ENCODE peak calls at places on chromosomes 16 and 17, in eight cellular contexts. One of them, this sample, is unnamed.

GRCh38 chr16:49011807-49012345 is 269.8 kb downstream of the CBLN1 start:
- DNase-seq in neural progenitor cell: peak
- DNase-seq in HepG2: no peak
- DNase-seq in psoas muscle: no peak
- DNase-seq in left lung: no peak
- DNase-seq in Peyer's patch: no peak
- DNase-seq in endothelial cell of umbilical vein: no peak
- DNase-seq in brain microvascular endothelial cell: no peak
- DNase-seq in this sample: no peak

GRCh38 chr17:4881761-4882555 is 17.4 kb upstream of the C17orf107 start:
- DNase-seq in neural progenitor cell: peak
- DNase-seq in HepG2: peak
- DNase-seq in psoas muscle: peak
- DNase-seq in left lung: peak
- DNase-seq in Peyer's patch: peak
- DNase-seq in endothelial cell of umbilical vein: peak
- DNase-seq in brain microvascular endothelial cell: peak
- DNase-seq in this sample: peak

GRCh38 chr17:8250101-8250500 is 1.0 kb downstream of the PFAS start:
- DNase-seq in neural progenitor cell: no peak
- DNase-seq in HepG2: no peak
- DNase-seq in psoas muscle: no peak
- DNase-seq in left lung: no peak
- DNase-seq in Peyer's patch: no peak
- DNase-seq in endothelial cell of umbilical vein: no peak
- DNase-seq in brain microvascular endothelial cell: no peak
- DNase-seq in this sample: no peak

GRCh38 chr17:43601280-43602050 is 55.3 kb upstream of the ETV4 start:
- DNase-seq in neural progenitor cell: no peak
- DNase-seq in HepG2: no peak
- DNase-seq in psoas muscle: peak
- DNase-seq in left lung: no peak
- DNase-seq in Peyer's patch: no peak
- DNase-seq in endothelial cell of umbilical vein: peak
- DNase-seq in brain microvascular endothelial cell: no peak
- DNase-seq in this sample: peak

GRCh38 chr17:60354223-60354622 is 37.7 kb downstream of the USP32 start:
- DNase-seq in neural progenitor cell: no peak
- DNase-seq in HepG2: peak
- DNase-seq in psoas muscle: no peak
- DNase-seq in left lung: no peak
- DNase-seq in Peyer's patch: no peak
- DNase-seq in endothelial cell of umbilical vein: peak
- DNase-seq in brain microvascular endothelial cell: peak
- DNase-seq in this sample: peak

GRCh38 chr16:74691093-74691855 is 9.4 kb downstream of the MLKL start:
- DNase-seq in neural progenitor cell: no peak
- DNase-seq in HepG2: no peak
- DNase-seq in psoas muscle: no peak
- DNase-seq in left lung: no peak
- DNase-seq in Peyer's patch: no peak
- DNase-seq in endothelial cell of umbilical vein: no peak
- DNase-seq in brain microvascular endothelial cell: no peak
- DNase-seq in this sample: peak

GRCh38 chr17:60352569-60352968 is 39.4 kb downstream of the USP32 start:
- DNase-seq in neural progenitor cell: no peak
- DNase-seq in HepG2: no peak
- DNase-seq in psoas muscle: no peak
- DNase-seq in left lung: no peak
- DNase-seq in Peyer's patch: no peak
- DNase-seq in endothelial cell of umbilical vein: no peak
- DNase-seq in brain microvascular endothelial cell: no peak
- DNase-seq in this sample: no peak

GRCh38 chr16:75764154-75764768 is 38.0 kb upstream of the CPHXL start:
- DNase-seq in neural progenitor cell: peak
- DNase-seq in HepG2: peak
- DNase-seq in psoas muscle: no peak
- DNase-seq in left lung: no peak
- DNase-seq in Peyer's patch: peak
- DNase-seq in endothelial cell of umbilical vein: peak
- DNase-seq in brain microvascular endothelial cell: peak
- DNase-seq in this sample: peak

GRCh38 chr17:10814083-10814482 is 10.2 kb upstream of the TMEM238L start:
- DNase-seq in neural progenitor cell: no peak
- DNase-seq in HepG2: no peak
- DNase-seq in psoas muscle: no peak
- DNase-seq in left lung: no peak
- DNase-seq in Peyer's patch: no peak
- DNase-seq in endothelial cell of umbilical vein: no peak
- DNase-seq in brain microvascular endothelial cell: no peak
- DNase-seq in this sample: no peak

GRCh38 chr17:73645050-73645871 is 1.0 kb upstream of the SDK2 start:
- DNase-seq in neural progenitor cell: peak
- DNase-seq in HepG2: no peak
- DNase-seq in psoas muscle: peak
- DNase-seq in left lung: no peak
- DNase-seq in Peyer's patch: peak
- DNase-seq in endothelial cell of umbilical vein: no peak
- DNase-seq in brain microvascular endothelial cell: no peak
- DNase-seq in this sample: no peak

GRCh38 chr17:53217311-53217710 is 605.4 kb upstream of the KIF2B start:
- DNase-seq in neural progenitor cell: no peak
- DNase-seq in HepG2: no peak
- DNase-seq in psoas muscle: no peak
- DNase-seq in left lung: no peak
- DNase-seq in Peyer's patch: no peak
- DNase-seq in endothelial cell of umbilical vein: no peak
- DNase-seq in brain microvascular endothelial cell: no peak
- DNase-seq in this sample: no peak

GRCh38 chr17:13761221-13761620 is 159.5 kb upstream of the HS3ST3A1 start:
- DNase-seq in neural progenitor cell: no peak
- DNase-seq in HepG2: no peak
- DNase-seq in psoas muscle: no peak
- DNase-seq in left lung: no peak
- DNase-seq in Peyer's patch: no peak
- DNase-seq in endothelial cell of umbilical vein: no peak
- DNase-seq in brain microvascular endothelial cell: no peak
- DNase-seq in this sample: no peak

GRCh38 chr16:74667215-74667765 is 613 bp upstream of the RFWD3 start:
- DNase-seq in neural progenitor cell: peak
- DNase-seq in HepG2: peak
- DNase-seq in psoas muscle: no peak
- DNase-seq in left lung: peak
- DNase-seq in Peyer's patch: peak
- DNase-seq in endothelial cell of umbilical vein: peak
- DNase-seq in brain microvascular endothelial cell: no peak
- DNase-seq in this sample: peak

GRCh38 chr17:60671482-60671881 is 6.2 kb upstream of the BCAS3 start:
- DNase-seq in neural progenitor cell: no peak
- DNase-seq in HepG2: peak
- DNase-seq in psoas muscle: no peak
- DNase-seq in left lung: no peak
- DNase-seq in Peyer's patch: no peak
- DNase-seq in endothelial cell of umbilical vein: no peak
- DNase-seq in brain microvascular endothelial cell: no peak
- DNase-seq in this sample: no peak

GRCh38 chr17:77096570-77097214 is 44.1 kb upstream of the SEC14L1 start:
- DNase-seq in neural progenitor cell: no peak
- DNase-seq in HepG2: peak
- DNase-seq in psoas muscle: no peak
- DNase-seq in left lung: no peak
- DNase-seq in Peyer's patch: no peak
- DNase-seq in endothelial cell of umbilical vein: peak
- DNase-seq in brain microvascular endothelial cell: no peak
- DNase-seq in this sample: peak

GRCh38 chr16:3149630-3150345 is 15.0 kb downstream of the ZNF213 start:
- DNase-seq in neural progenitor cell: peak
- DNase-seq in HepG2: no peak
- DNase-seq in psoas muscle: peak
- DNase-seq in left lung: peak
- DNase-seq in Peyer's patch: peak
- DNase-seq in endothelial cell of umbilical vein: peak
- DNase-seq in brain microvascular endothelial cell: peak
- DNase-seq in this sample: peak

GRCh38 chr16:29012913-29013641 is 28.2 kb downstream of the LAT start:
- DNase-seq in neural progenitor cell: no peak
- DNase-seq in HepG2: no peak
- DNase-seq in psoas muscle: no peak
- DNase-seq in left lung: no peak
- DNase-seq in Peyer's patch: no peak
- DNase-seq in endothelial cell of umbilical vein: no peak
- DNase-seq in brain microvascular endothelial cell: no peak
- DNase-seq in this sample: no peak

GRCh38 chr16:22402191-22402590 is 27.8 kb upstream of the CDR2 start:
- DNase-seq in neural progenitor cell: no peak
- DNase-seq in HepG2: no peak
- DNase-seq in psoas muscle: no peak
- DNase-seq in left lung: no peak
- DNase-seq in Peyer's patch: no peak
- DNase-seq in endothelial cell of umbilical vein: peak
- DNase-seq in brain microvascular endothelial cell: no peak
- DNase-seq in this sample: peak

GRCh38 chr17:81912441-81913309 is 1.5 kb upstream of the PCYT2 start:
- DNase-seq in neural progenitor cell: no peak
- DNase-seq in HepG2: no peak
- DNase-seq in psoas muscle: no peak
- DNase-seq in left lung: no peak
- DNase-seq in Peyer's patch: no peak
- DNase-seq in endothelial cell of umbilical vein: no peak
- DNase-seq in brain microvascular endothelial cell: no peak
- DNase-seq in this sample: no peak
- TF ChIP-seq CTCF in neural progenitor cell: no peak
- TF ChIP-seq CTCF in HepG2: no peak
- TF ChIP-seq CTCF in psoas muscle: no peak
- TF ChIP-seq CTCF in left lung: no peak
- TF ChIP-seq CTCF in Peyer's patch: no peak
- TF ChIP-seq CTCF in endothelial cell of umbilical vein: no peak
- TF ChIP-seq CTCF in brain microvascular endothelial cell: no peak
- TF ChIP-seq CTCF in this sample: no peak

GRCh38 chr16:68328151-68328859 is 17.5 kb downstream of the PRMT7 start:
- DNase-seq in neural progenitor cell: peak
- DNase-seq in HepG2: peak
- DNase-seq in psoas muscle: peak
- DNase-seq in left lung: peak
- DNase-seq in Peyer's patch: peak
- DNase-seq in endothelial cell of umbilical vein: peak
- DNase-seq in brain microvascular endothelial cell: peak
- DNase-seq in this sample: peak

GRCh38 chr16:68328860-68329370 is 18.1 kb downstream of the PRMT7 start:
- DNase-seq in neural progenitor cell: no peak
- DNase-seq in HepG2: no peak
- DNase-seq in psoas muscle: no peak
- DNase-seq in left lung: no peak
- DNase-seq in Peyer's patch: no peak
- DNase-seq in endothelial cell of umbilical vein: no peak
- DNase-seq in brain microvascular endothelial cell: no peak
- DNase-seq in this sample: no peak

GRCh38 chr16:68331879-68332410 is 21.1 kb downstream of the PRMT7 start:
- DNase-seq in neural progenitor cell: no peak
- DNase-seq in HepG2: peak
- DNase-seq in psoas muscle: no peak
- DNase-seq in left lung: no peak
- DNase-seq in Peyer's patch: no peak
- DNase-seq in endothelial cell of umbilical vein: peak
- DNase-seq in brain microvascular endothelial cell: peak
- DNase-seq in this sample: no peak

GRCh38 chr16:68335175-68335574 is 24.4 kb downstream of the PRMT7 start:
- DNase-seq in neural progenitor cell: no peak
- DNase-seq in HepG2: no peak
- DNase-seq in psoas muscle: no peak
- DNase-seq in left lung: no peak
- DNase-seq in Peyer's patch: no peak
- DNase-seq in endothelial cell of umbilical vein: no peak
- DNase-seq in brain microvascular endothelial cell: no peak
- DNase-seq in this sample: no peak

GRCh38 chr16:68332411-68333121 is 21.7 kb downstream of the PRMT7 start:
- DNase-seq in neural progenitor cell: no peak
- DNase-seq in HepG2: peak
- DNase-seq in psoas muscle: peak
- DNase-seq in left lung: no peak
- DNase-seq in Peyer's patch: peak
- DNase-seq in endothelial cell of umbilical vein: peak
- DNase-seq in brain microvascular endothelial cell: peak
- DNase-seq in this sample: peak
- H3K4me3 ChIP-seq in neural progenitor cell: no peak
- H3K4me3 ChIP-seq in HepG2: peak
- H3K4me3 ChIP-seq in psoas muscle: no peak
- H3K4me3 ChIP-seq in left lung: no peak
- H3K4me3 ChIP-seq in Peyer's patch: no peak
- H3K4me3 ChIP-seq in endothelial cell of umbilical vein: peak
- H3K4me3 ChIP-seq in brain microvascular endothelial cell: no peak
- H3K4me3 ChIP-seq in this sample: no peak

DNA sequence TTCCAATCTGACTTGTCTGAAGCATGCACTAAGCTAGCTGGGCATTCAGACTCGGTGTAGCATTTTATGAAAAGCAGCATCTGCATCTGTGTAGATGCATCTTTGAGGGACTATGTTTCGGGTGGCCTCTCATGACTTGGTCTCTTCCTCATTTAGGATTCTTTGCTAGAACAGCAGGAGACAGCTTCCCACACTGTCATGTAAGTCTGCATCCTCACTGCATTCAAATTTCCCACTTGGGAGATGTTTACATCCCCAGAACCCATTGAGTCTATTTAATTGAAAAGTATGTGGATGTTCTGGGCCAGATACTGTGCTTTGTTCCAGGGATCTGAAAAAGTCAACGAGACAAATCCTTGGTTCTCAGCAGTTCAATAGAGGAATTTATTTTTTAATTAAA is 198.6 kb upstream of the EEF2KMT start:
- DNase-seq in neural progenitor cell: no peak
- DNase-seq in HepG2: no peak
- DNase-seq in psoas muscle: no peak
- DNase-seq in left lung: no peak
- DNase-seq in Peyer's patch: no peak
- DNase-seq in endothelial cell of umbilical vein: no peak
- DNase-seq in brain microvascular endothelial cell: no peak
- DNase-seq in this sample: no peak
- TF ChIP-seq CTCF in neural progenitor cell: no peak
- TF ChIP-seq CTCF in HepG2: no peak
- TF ChIP-seq CTCF in psoas muscle: no peak
- TF ChIP-seq CTCF in left lung: no peak
- TF ChIP-seq CTCF in Peyer's patch: no peak
- TF ChIP-seq CTCF in endothelial cell of umbilical vein: no peak
- TF ChIP-seq CTCF in brain microvascular endothelial cell: no peak
- TF ChIP-seq CTCF in this sample: no peak

DNA sequence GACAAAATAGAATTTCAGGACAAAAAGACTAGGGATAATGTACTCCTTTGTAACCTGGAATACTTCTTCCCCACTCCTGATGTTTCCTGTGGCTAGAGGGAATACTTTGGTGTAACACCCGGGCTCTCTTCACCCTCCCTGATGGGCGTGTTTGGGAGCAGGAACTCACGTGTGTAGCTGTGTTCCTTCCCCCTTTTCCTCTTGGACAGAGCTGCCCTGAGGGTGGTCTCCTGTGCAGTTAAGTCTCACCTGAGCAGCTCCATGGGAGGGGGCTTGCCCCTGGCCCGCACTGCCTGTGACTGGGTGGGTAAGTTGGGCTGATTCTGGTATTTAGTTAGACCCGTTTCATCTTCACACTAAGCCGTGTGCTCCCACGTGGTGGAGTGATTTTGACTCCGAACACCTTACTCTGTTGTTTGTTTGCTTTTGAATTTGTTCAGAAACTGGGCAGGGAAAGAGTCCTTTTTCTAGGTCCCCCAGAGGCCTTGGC is 87.9 kb downstream of the OR1D5 start:
- DNase-seq in neural progenitor cell: no peak
- DNase-seq in HepG2: peak
- DNase-seq in psoas muscle: no peak
- DNase-seq in left lung: peak
- DNase-seq in Peyer's patch: no peak
- DNase-seq in endothelial cell of umbilical vein: no peak
- DNase-seq in brain microvascular endothelial cell: no peak
- DNase-seq in this sample: peak
- H3K4me3 ChIP-seq in neural progenitor cell: no peak
- H3K4me3 ChIP-seq in HepG2: peak
- H3K4me3 ChIP-seq in psoas muscle: no peak
- H3K4me3 ChIP-seq in left lung: no peak
- H3K4me3 ChIP-seq in Peyer's patch: peak
- H3K4me3 ChIP-seq in endothelial cell of umbilical vein: no peak
- H3K4me3 ChIP-seq in brain microvascular endothelial cell: no peak
- H3K4me3 ChIP-seq in this sample: no peak